ENCODE peak calls at places on chromosome 2, in ten cellular contexts. P, I, O, Z, M, H, Q, K, D and Y are unnamed samples.

GRCh38 chr2:180625006-180625844 is 355.2 kb upstream of the UBE2E3 start:
- DNase-seq in P (peak; percentile 67), I (no peak), O (no peak), Z (no peak), M (peak; percentile 95), H (no peak), Q (no peak), K (peak; percentile 62), D (peak; percentile 60), Y (no peak)

GRCh38 chr2:26067186-26067974 is 33.5 kb downstream of the RAB10 start:
- DNase-seq in P (no peak), I (no peak), O (no peak), Z (no peak), M (no peak), H (no peak), Q (no peak), K (no peak), D (no peak), Y (no peak)

GRCh38 chr2:44789446-44789845 is 152.1 kb upstream of the SIX3 start:
- DNase-seq in P (no peak), I (no peak), O (no peak), Z (no peak), M (no peak), H (no peak), Q (no peak), K (no peak), D (no peak), Y (no peak)

GRCh38 chr2:189076572-189076971 is 102.4 kb downstream of the COL3A1 start:
- DNase-seq in P (no peak), I (no peak), O (no peak), Z (no peak), M (no peak), H (no peak), Q (no peak), K (peak; percentile 5), D (no peak), Y (no peak)

GRCh38 chr2:2570871-2571270 is 239.8 kb upstream of the MYT1L start:
- DNase-seq in P (no peak), I (no peak), O (no peak), Z (no peak), M (no peak), H (no peak), Q (no peak), K (no peak), D (no peak), Y (no peak)

GRCh38 chr2:18763338-18763737 is 174.0 kb upstream of the NT5C1B start:
- DNase-seq in P (no peak), I (no peak), O (no peak), Z (no peak), M (peak; percentile 42), H (no peak), Q (no peak), K (no peak), D (no peak), Y (no peak)

GRCh38 chr2:25424426-25425028 is 82.8 kb upstream of the DNMT3A start:
- DNase-seq in P (no peak), I (no peak), O (no peak), Z (no peak), M (no peak), H (no peak), Q (no peak), K (no peak), D (no peak), Y (no peak)

GRCh38 chr2:240469239-240469636 is 33.8 kb downstream of the GPC1 start:
- DNase-seq in P (no peak), I (no peak), O (no peak), Z (no peak), M (no peak), H (no peak), Q (no peak), K (no peak), D (no peak), Y (peak; percentile 1)

GRCh38 chr2:72011791-72012190 is 135.9 kb downstream of the CYP26B1 start:
- DNase-seq in P (no peak), I (no peak), O (no peak), Z (no peak), M (no peak), H (no peak), Q (no peak), K (no peak), D (no peak), Y (no peak)

GRCh38 chr2:238989484-238989883 is 141.6 kb downstream of the TWIST2 start:
- DNase-seq in P (no peak), I (no peak), O (no peak), Z (no peak), M (no peak), H (no peak), Q (no peak), K (no peak), D (no peak), Y (no peak)